ENCODE peak calls at places on chromosomes 4 and X, in ten cellular contexts. X is fibroblast of pulmonary artery, E is BJ, K is cardiac muscle cell, R is thyroid gland, O is GM12865, T is AG09309, P is neural crest cell, M is MCF 10A, Z is tibial artery. Y is an unnamed sample.
A peak's percentile ranks its signal among the peaks of the same experiment; 100 is the strongest.

GRCh38 chr4:6752486-6752829 is 30.1 kb upstream of the KIAA0232 start:
- DNase-seq in T (no peak), O (no peak), R (no peak), E (no peak), Z (no peak), P (no peak), X (no peak), K (no peak), M (no peak), Y (no peak)

GRCh38 chr4:118865091-118865708 is 23.5 kb upstream of the SYNPO2 start:
- DNase-seq in M (peak; percentile 73), K (peak; percentile 71), X (peak; percentile 68), E (no peak), R (peak; percentile 56), T (no peak), Z (no peak), P (peak; percentile 8), O (peak; percentile 47), Y (peak; percentile 25)

GRCh38 chr4:7333801-7334421 is 100.8 kb downstream of the PSAPL1 start:
- DNase-seq in O (no peak), E (no peak), P (no peak), T (no peak), X (no peak), Z (no peak), R (no peak), K (no peak), M (no peak), Y (no peak)

GRCh38 chrX:153960786-153961185 is 10.8 kb downstream of the HCFC1 start:
- DNase-seq in O (no peak), Z (no peak), T (no peak), K (no peak), R (no peak), E (no peak), P (no peak), M (no peak), X (no peak), Y (no peak)

GRCh38 chrX:133290076-133290475 is 71.9 kb upstream of the TFDP3 start:
- DNase-seq in O (no peak), K (no peak), M (no peak), E (no peak), T (no peak), X (no peak), P (no peak), Z (no peak), R (no peak), Y (no peak)

GRCh38 chr4:39348371-39349265 is 17.5 kb downstream of the RFC1 start:
- DNase-seq in X (no peak), O (no peak), T (no peak), Z (no peak), P (no peak), K (no peak), M (no peak), R (no peak), E (no peak), Y (no peak)

GRCh38 chr4:91325495-91325894 is 978.3 kb upstream of the GRID2 start:
- DNase-seq in R (no peak), O (peak; percentile 15), Z (no peak), T (no peak), K (no peak), E (no peak), M (peak; percentile 75), X (peak; percentile 94), P (no peak), Y (no peak)

GRCh38 chr4:71132486-71132885 is 139.0 kb downstream of the DCK start:
- DNase-seq in T (peak; percentile 44), O (no peak), R (no peak), X (no peak), K (no peak), Z (no peak), M (no peak), P (no peak), E (no peak), Y (no peak)

GRCh38 chrX:130343411-130343810 is 3.7 kb downstream of the SLC25A14 start:
- DNase-seq in E (no peak), M (no peak), P (no peak), Z (no peak), O (no peak), R (no peak), X (peak; percentile 22), K (no peak), T (no peak), Y (no peak)

GRCh38 chr4:153962311-153963039 is 173.6 kb upstream of the SFRP2 start:
- DNase-seq in R (no peak), X (no peak), O (peak; percentile 25), P (no peak), K (no peak), Z (no peak), T (no peak), E (no peak), M (no peak), Y (no peak)

GRCh38 chr4:55312491-55313101 is 33.4 kb upstream of the SRD5A3 start:
- DNase-seq in P (peak; percentile 4), Z (peak; percentile 38), X (peak; percentile 81), K (peak; percentile 25), E (peak; percentile 9), T (peak; percentile 31), M (peak; percentile 65), R (peak; percentile 11), O (peak; percentile 55), Y (peak; percentile 52)

GRCh38 chr4:70183168-70183939 is 12.2 kb upstream of the ODAM start:
- DNase-seq in O (peak; percentile 71), P (peak; percentile 34), M (peak; percentile 62), K (peak; percentile 80), Z (no peak), T (no peak), X (peak; percentile 78), R (no peak), E (no peak), Y (peak; percentile 44)

GRCh38 chr4:176376032-176376614 is 56.4 kb downstream of the SPCS3 start:
- DNase-seq in K (peak; percentile 9), M (peak; percentile 29), E (no peak), R (no peak), Z (no peak), P (no peak), T (no peak), O (peak; percentile 12), X (peak; percentile 61), Y (no peak)

GRCh38 chr4:53654300-53654758 is 63.0 kb upstream of the LNX1 start:
- DNase-seq in K (no peak), R (no peak), E (no peak), M (peak; percentile 28), T (peak; percentile 46), P (no peak), O (peak; percentile 67), Z (no peak), X (peak; percentile 40), Y (no peak)

GRCh38 chr4:53649357-53649756 is 58.1 kb upstream of the LNX1 start:
- DNase-seq in X (no peak), E (no peak), P (no peak), M (no peak), T (no peak), R (no peak), K (no peak), O (no peak), Z (no peak), Y (no peak)

GRCh38 chr4:53651142-53651720 is 59.9 kb upstream of the LNX1 start:
- DNase-seq in R (peak; percentile 35), X (peak; percentile 14), Z (no peak), K (no peak), O (no peak), T (no peak), E (no peak), M (peak; percentile 41), P (no peak), Y (no peak)

GRCh38 chr4:53656421-53656981 is 65.2 kb upstream of the LNX1 start:
- DNase-seq in P (no peak), R (no peak), O (no peak), M (peak; percentile 53), E (peak; percentile 58), T (peak; percentile 50), X (peak; percentile 71), K (no peak), Z (peak; percentile 61), Y (no peak)

GRCh38 chr4:53653484-53654053 is 62.3 kb upstream of the LNX1 start:
- DNase-seq in T (no peak), O (peak; percentile 62), E (no peak), M (peak; percentile 47), Z (no peak), R (peak; percentile 42), K (no peak), P (no peak), X (peak; percentile 29), Y (peak; percentile 50)
- TF ChIP-seq CTCF in T (no peak), O (no peak), E (no peak), M (no peak), Z (no peak), R (no peak), K (no peak), P (no peak), X (no peak), Y (peak; percentile 31)

GRCh38 chrX:41858161-41858775 is 65.1 kb downstream of the CASK start:
- DNase-seq in K (peak; percentile 2), P (no peak), Z (no peak), E (no peak), O (no peak), M (no peak), X (no peak), R (peak; percentile 1), T (no peak), Y (no peak)
- TF ChIP-seq CTCF in K (no peak), P (no peak), Z (no peak), E (no peak), O (no peak), M (no peak), X (no peak), R (no peak), T (no peak), Y (no peak)

DNA sequence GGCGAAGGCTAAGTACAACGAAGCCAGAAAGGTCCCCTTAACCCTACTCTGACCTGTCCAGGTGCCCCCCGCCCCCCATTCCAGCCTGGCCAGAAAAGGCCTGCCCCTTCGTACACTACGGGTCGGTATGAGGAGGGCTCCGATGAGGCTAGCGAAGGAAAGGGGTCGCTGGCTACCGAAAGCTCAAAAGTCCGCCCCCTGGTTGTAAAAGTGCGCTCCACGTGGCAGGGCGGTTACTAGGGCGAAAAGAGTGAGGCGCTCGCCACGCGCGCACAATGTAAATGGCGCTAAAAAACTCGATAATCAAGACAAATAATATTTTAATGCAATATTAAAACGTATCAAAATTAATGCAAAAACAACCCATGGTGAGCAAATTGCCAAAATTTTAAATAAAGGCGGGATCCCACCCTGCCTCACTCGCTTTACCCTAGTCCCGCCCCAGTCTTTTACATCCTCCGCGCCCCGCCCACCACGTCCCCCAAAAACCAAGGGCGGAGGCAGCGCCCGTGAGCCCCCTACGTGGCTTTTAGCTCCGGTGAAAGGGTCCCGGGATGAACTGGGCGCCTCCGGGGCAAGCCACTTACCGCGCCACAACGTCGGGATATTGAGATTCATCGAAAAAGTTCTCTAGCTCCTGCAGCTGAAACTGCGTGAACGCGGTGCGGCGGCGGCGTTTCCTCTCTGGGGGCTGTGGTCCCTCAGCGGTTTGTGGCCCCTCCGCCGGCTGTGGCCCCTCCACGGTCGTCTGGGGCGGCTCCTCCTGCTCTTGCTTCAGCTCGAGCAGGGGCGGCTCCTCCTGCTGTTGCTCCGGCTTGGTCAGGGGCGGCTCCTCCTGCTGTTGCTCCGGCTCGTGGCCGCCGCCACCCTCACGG is 929 bp downstream of the ESX1 start:
- DNase-seq in T (no peak), E (no peak), M (no peak), X (no peak), R (no peak), K (peak; percentile 48), P (peak; percentile 3), O (no peak), Z (no peak), Y (no peak)
- TF ChIP-seq CTCF in T (no peak), E (no peak), M (no peak), X (no peak), R (no peak), K (peak; percentile 6), P (peak; percentile 40), O (no peak), Z (no peak), Y (no peak)

GRCh38 chr4:52098618-52099017 is 47.5 kb downstream of the SPATA18 start:
- DNase-seq in E (no peak), P (no peak), Z (no peak), X (no peak), O (no peak), T (no peak), M (no peak), R (no peak), K (peak; percentile 13), Y (no peak)
- TF ChIP-seq CTCF in E (no peak), P (no peak), Z (no peak), X (no peak), O (no peak), T (no peak), M (no peak), R (no peak), K (no peak), Y (no peak)

Y was measured in right lobe of liver.